ENCODE peak calls at places on chromosomes 11 and 22, in four cellular contexts. One of them, this sample, is unnamed.

GRCh38 chr11:72613977-72614376 is 60.2 kb downstream of the PDE2A start:
- DNase-seq in CD8-positive, alpha-beta T cell: no peak
- DNase-seq in Caco-2: no peak
- DNase-seq in upper lobe of right lung: peak; percentile 83
- DNase-seq in this sample: no peak

GRCh38 chr22:20503816-20504215 is 3.6 kb upstream of the MED15 start:
- DNase-seq in CD8-positive, alpha-beta T cell: no peak
- DNase-seq in Caco-2: no peak
- DNase-seq in upper lobe of right lung: no peak
- DNase-seq in this sample: peak; percentile 85

GRCh38 chr11:116215471-116216113 is 557.2 kb downstream of the BUD13 start:
- DNase-seq in CD8-positive, alpha-beta T cell: no peak
- DNase-seq in Caco-2: peak; percentile 46
- DNase-seq in upper lobe of right lung: no peak
- DNase-seq in this sample: peak; percentile 5

GRCh38 chr22:37832022-37832857 is 9.1 kb downstream of the GALR3 start:
- DNase-seq in CD8-positive, alpha-beta T cell: no peak
- DNase-seq in Caco-2: no peak
- DNase-seq in upper lobe of right lung: no peak
- DNase-seq in this sample: no peak

GRCh38 chr11:2142300-2142759 is 3.1 kb upstream of the IGF2 start:
- DNase-seq in CD8-positive, alpha-beta T cell: no peak
- DNase-seq in Caco-2: no peak
- DNase-seq in upper lobe of right lung: no peak
- DNase-seq in this sample: no peak

GRCh38 chr11:102111011-102111786 is 952 bp downstream of the YAP1 start:
- DNase-seq in CD8-positive, alpha-beta T cell: no peak
- DNase-seq in Caco-2: peak; percentile 100
- DNase-seq in upper lobe of right lung: peak; percentile 92
- DNase-seq in this sample: peak; percentile 62

GRCh38 chr11:8019671-8020597 is 32.8 kb downstream of the EIF3F start:
- DNase-seq in CD8-positive, alpha-beta T cell: no peak
- DNase-seq in Caco-2: no peak
- DNase-seq in upper lobe of right lung: peak; percentile 63
- DNase-seq in this sample: no peak

GRCh38 chr11:62721994-62722393 is 5.3 kb downstream of the HNRNPUL2 start:
- DNase-seq in CD8-positive, alpha-beta T cell: no peak
- DNase-seq in Caco-2: peak; percentile 80
- DNase-seq in upper lobe of right lung: no peak
- DNase-seq in this sample: no peak

GRCh38 chr11:95084509-95084908 is 5.1 kb upstream of the ENDOD1 start:
- DNase-seq in CD8-positive, alpha-beta T cell: no peak
- DNase-seq in Caco-2: no peak
- DNase-seq in upper lobe of right lung: no peak
- DNase-seq in this sample: no peak

GRCh38 chr11:10518123-10518522 is 22.9 kb downstream of the RNF141 start:
- DNase-seq in CD8-positive, alpha-beta T cell: no peak
- DNase-seq in Caco-2: no peak
- DNase-seq in upper lobe of right lung: no peak
- DNase-seq in this sample: no peak

GRCh38 chr22:38110863-38111852 is 674 bp upstream of the BAIAP2L2 start:
- DNase-seq in CD8-positive, alpha-beta T cell: no peak
- DNase-seq in Caco-2: peak; percentile 51
- DNase-seq in upper lobe of right lung: no peak
- DNase-seq in this sample: peak; percentile 93

GRCh38 chr22:27879923-27880322 is 39.1 kb downstream of the PITPNB start:
- DNase-seq in CD8-positive, alpha-beta T cell: no peak
- DNase-seq in Caco-2: peak; percentile 59
- DNase-seq in upper lobe of right lung: no peak
- DNase-seq in this sample: no peak

GRCh38 chr11:26623076-26623666 is 51.1 kb upstream of the MUC15 start:
- DNase-seq in CD8-positive, alpha-beta T cell: no peak
- DNase-seq in Caco-2: no peak
- DNase-seq in upper lobe of right lung: no peak
- DNase-seq in this sample: no peak

GRCh38 chr11:107606122-107606521 is 15.2 kb downstream of the ELMOD1 start:
- DNase-seq in CD8-positive, alpha-beta T cell: no peak
- DNase-seq in Caco-2: no peak
- DNase-seq in upper lobe of right lung: no peak
- DNase-seq in this sample: no peak

GRCh38 chr22:28977481-28977971 is 84.1 kb downstream of the C22orf31 start:
- DNase-seq in CD8-positive, alpha-beta T cell: no peak
- DNase-seq in Caco-2: no peak
- DNase-seq in upper lobe of right lung: no peak
- DNase-seq in this sample: peak; percentile 63

GRCh38 chr22:26576026-26576680 is 13.8 kb downstream of the TPST2 start:
- DNase-seq in CD8-positive, alpha-beta T cell: no peak
- DNase-seq in Caco-2: no peak
- DNase-seq in upper lobe of right lung: no peak
- DNase-seq in this sample: no peak

GRCh38 chr11:17371614-17372013 is 16.8 kb downstream of the KCNJ11 start:
- DNase-seq in CD8-positive, alpha-beta T cell: no peak
- DNase-seq in Caco-2: peak; percentile 26
- DNase-seq in upper lobe of right lung: no peak
- DNase-seq in this sample: no peak

GRCh38 chr11:61690706-61691377 is 10.7 kb downstream of the DAGLA start:
- DNase-seq in CD8-positive, alpha-beta T cell: no peak
- DNase-seq in Caco-2: no peak
- DNase-seq in upper lobe of right lung: no peak
- DNase-seq in this sample: peak; percentile 36

GRCh38 chr11:84833488-84834086 is 793.6 kb downstream of the DLG2 start:
- DNase-seq in CD8-positive, alpha-beta T cell: no peak
- DNase-seq in Caco-2: no peak
- DNase-seq in upper lobe of right lung: no peak
- DNase-seq in this sample: no peak

GRCh38 chr11:1177771-1178090 is 20.0 kb downstream of the MUC5AC start:
- DNase-seq in CD8-positive, alpha-beta T cell: no peak
- DNase-seq in Caco-2: no peak
- DNase-seq in upper lobe of right lung: no peak
- DNase-seq in this sample: no peak

GRCh38 chr11:115577701-115578100 is 73.5 kb upstream of the CADM1 start:
- DNase-seq in CD8-positive, alpha-beta T cell: no peak
- DNase-seq in Caco-2: no peak
- DNase-seq in upper lobe of right lung: no peak
- DNase-seq in this sample: no peak

GRCh38 chr11:22337571-22338464 is at the start of gene SLC17A6:
- DNase-seq in CD8-positive, alpha-beta T cell: no peak
- DNase-seq in Caco-2: peak; percentile 58
- DNase-seq in upper lobe of right lung: no peak
- DNase-seq in this sample: peak; percentile 5

GRCh38 chr11:45152740-45153595 is 6.5 kb downstream of the PRDM11 start:
- DNase-seq in CD8-positive, alpha-beta T cell: no peak
- DNase-seq in Caco-2: no peak
- DNase-seq in upper lobe of right lung: no peak
- DNase-seq in this sample: no peak

GRCh38 chr11:2575611-2576051 is 124.2 kb downstream of the KCNQ1OT1 start:
- DNase-seq in CD8-positive, alpha-beta T cell: no peak
- DNase-seq in Caco-2: no peak
- DNase-seq in upper lobe of right lung: peak; percentile 39
- DNase-seq in this sample: peak; percentile 84

GRCh38 chr22:36954251-36955014 is 41.0 kb downstream of the CSF2RB start:
- DNase-seq in CD8-positive, alpha-beta T cell: no peak
- DNase-seq in Caco-2: no peak
- DNase-seq in upper lobe of right lung: no peak
- DNase-seq in this sample: no peak

GRCh38 chr11:69642913-69643632 is 2.1 kb downstream of the CCND1 start:
- DNase-seq in CD8-positive, alpha-beta T cell: peak; percentile 70
- DNase-seq in Caco-2: peak; percentile 95
- DNase-seq in upper lobe of right lung: peak; percentile 91
- DNase-seq in this sample: peak; percentile 77

GRCh38 chr11:62546244-62546936 is at the start of gene AHNAK:
- DNase-seq in CD8-positive, alpha-beta T cell: peak; percentile 57
- DNase-seq in Caco-2: peak; percentile 90
- DNase-seq in upper lobe of right lung: peak; percentile 93
- DNase-seq in this sample: peak; percentile 77

GRCh38 chr11:88487646-88488045 is 150.1 kb upstream of the CTSC start:
- DNase-seq in CD8-positive, alpha-beta T cell: no peak
- DNase-seq in Caco-2: no peak
- DNase-seq in upper lobe of right lung: no peak
- DNase-seq in this sample: no peak

GRCh38 chr11:13210424-13210823 is 67.2 kb upstream of the BMAL1 start:
- DNase-seq in CD8-positive, alpha-beta T cell: no peak
- DNase-seq in Caco-2: peak; percentile 76
- DNase-seq in upper lobe of right lung: no peak
- DNase-seq in this sample: peak; percentile 78

DNA sequence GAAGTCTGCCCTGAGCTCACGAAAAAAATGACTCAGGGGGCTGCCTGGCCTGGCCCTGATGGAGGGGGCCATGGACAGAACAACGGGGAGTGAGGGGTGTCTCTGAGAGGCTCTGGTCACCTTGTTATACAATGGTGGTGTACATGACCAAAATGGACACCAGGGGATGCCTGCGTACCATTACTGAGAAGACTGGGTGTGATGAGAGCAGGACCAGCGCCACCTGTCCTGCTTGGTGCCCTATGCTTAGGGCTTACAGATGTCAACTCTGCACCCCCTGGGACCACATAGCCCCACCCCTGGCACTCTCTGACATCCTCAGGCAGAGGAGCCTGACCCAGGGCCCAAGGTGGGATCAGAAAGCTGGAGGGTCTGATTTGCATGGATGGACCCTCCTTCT is 104.8 kb downstream of the ZNF280B start:
- DNase-seq in CD8-positive, alpha-beta T cell: no peak
- DNase-seq in Caco-2: peak; percentile 6
- DNase-seq in upper lobe of right lung: no peak
- DNase-seq in this sample: no peak
- H3K4me1 ChIP-seq in CD8-positive, alpha-beta T cell: no peaks in the 10 kb centered on the region
- H3K4me1 ChIP-seq in Caco-2: no peaks in the 10 kb centered on the region
- H3K4me1 ChIP-seq in upper lobe of right lung: no peaks in the 10 kb centered on the region
- H3K4me1 ChIP-seq in this sample: no peaks in the 10 kb centered on the region

DNA sequence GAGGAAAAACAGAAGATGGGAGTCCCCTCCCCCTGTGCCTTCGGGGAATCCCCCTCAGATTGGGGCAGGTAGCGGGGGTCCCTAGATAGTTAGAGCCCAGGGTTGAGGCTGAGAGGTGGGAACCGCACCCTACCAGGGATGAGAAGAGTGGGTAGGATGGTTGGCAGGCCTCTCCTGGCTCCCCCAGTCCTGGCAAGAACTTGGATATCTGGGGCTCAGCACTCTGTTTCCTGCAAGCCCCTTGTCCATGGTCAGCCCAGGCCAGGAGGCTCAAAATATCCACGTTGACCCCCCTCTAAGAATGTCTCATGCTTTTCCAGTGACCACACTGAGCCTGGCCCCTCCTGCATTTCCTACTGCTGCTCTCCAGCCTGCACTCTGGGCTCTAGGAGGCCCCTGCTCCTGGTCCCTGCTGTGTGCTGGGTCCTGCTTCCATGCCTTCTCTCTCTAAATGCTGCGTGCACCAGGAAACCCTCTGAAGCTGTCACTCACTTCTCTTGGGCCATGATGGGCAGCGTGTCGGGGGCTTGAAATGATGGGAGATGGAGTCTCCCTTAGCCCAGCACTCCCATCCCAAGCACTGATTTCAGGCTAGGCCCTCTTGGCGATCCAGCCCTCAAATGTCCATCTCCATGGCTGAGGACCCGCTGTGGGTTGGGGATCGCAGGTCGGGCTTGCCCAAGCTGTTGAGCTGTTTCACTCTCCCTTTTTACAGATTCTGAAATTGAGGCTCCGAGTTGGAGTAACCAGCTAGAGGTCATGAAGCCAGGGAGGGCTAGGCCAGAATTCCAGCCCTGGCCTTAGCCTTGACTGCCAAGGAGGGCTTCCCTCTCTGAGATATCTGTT is 2.0 kb downstream of the MAP3K11 start:
- DNase-seq in CD8-positive, alpha-beta T cell: no peak
- DNase-seq in Caco-2: no peak
- DNase-seq in upper lobe of right lung: no peak
- DNase-seq in this sample: no peak
- H3K4me3 ChIP-seq in CD8-positive, alpha-beta T cell: peak overlapping the region; percentile 78
- H3K4me3 ChIP-seq in Caco-2: no peak overlapping the region
- H3K4me3 ChIP-seq in upper lobe of right lung: peak overlapping the region; percentile 93
- H3K4me3 ChIP-seq in this sample: no peak overlapping the region

GRCh38 chr11:57779275-57779674 is 17.7 kb downstream of the CTNND1 start:
- DNase-seq in CD8-positive, alpha-beta T cell: no peak
- DNase-seq in Caco-2: peak; percentile 74
- DNase-seq in upper lobe of right lung: no peak
- DNase-seq in this sample: no peak

GRCh38 chr11:57776101-57776511 is 14.5 kb downstream of the CTNND1 start:
- DNase-seq in CD8-positive, alpha-beta T cell: no peak
- DNase-seq in Caco-2: no peak
- DNase-seq in upper lobe of right lung: no peak
- DNase-seq in this sample: no peak

GRCh38 chr11:57778318-57779037 is 16.9 kb downstream of the CTNND1 start:
- DNase-seq in CD8-positive, alpha-beta T cell: no peak
- DNase-seq in Caco-2: peak; percentile 90
- DNase-seq in upper lobe of right lung: peak; percentile 92
- DNase-seq in this sample: peak; percentile 98

GRCh38 chr11:57776577-57776976 is 15.0 kb downstream of the CTNND1 start:
- DNase-seq in CD8-positive, alpha-beta T cell: no peak
- DNase-seq in Caco-2: no peak
- DNase-seq in upper lobe of right lung: no peak
- DNase-seq in this sample: no peak

DNA sequence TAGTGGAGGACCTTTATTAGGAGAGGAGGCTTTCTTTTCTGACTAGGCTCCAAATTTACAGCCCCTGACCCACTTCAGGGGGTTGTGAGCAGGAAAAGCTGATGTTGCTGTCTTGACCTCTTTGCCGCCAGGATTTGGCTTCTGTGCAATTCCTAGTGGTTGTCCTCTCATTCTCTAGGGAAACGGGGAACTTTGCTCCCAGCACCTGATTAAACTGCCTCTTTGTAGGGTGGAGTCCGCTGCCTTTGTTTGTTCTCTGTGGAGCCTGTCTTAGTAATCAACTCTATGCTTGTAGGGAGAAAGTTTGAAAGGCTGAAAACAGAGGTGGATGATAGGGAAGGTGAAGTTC is 16.3 kb downstream of the CTNND1 start:
- DNase-seq in CD8-positive, alpha-beta T cell: no peak
- DNase-seq in Caco-2: peak; percentile 77
- DNase-seq in upper lobe of right lung: no peak
- DNase-seq in this sample: peak; percentile 97
- H3K4me1 ChIP-seq in CD8-positive, alpha-beta T cell: peaks cover 26% of the 10 kb centered on the region
- H3K4me1 ChIP-seq in Caco-2: peaks cover 85% of the 10 kb centered on the region
- H3K4me1 ChIP-seq in upper lobe of right lung: peaks cover 95% of the 10 kb centered on the region
- H3K4me1 ChIP-seq in this sample: peaks cover 20% of the 10 kb centered on the region

DNA sequence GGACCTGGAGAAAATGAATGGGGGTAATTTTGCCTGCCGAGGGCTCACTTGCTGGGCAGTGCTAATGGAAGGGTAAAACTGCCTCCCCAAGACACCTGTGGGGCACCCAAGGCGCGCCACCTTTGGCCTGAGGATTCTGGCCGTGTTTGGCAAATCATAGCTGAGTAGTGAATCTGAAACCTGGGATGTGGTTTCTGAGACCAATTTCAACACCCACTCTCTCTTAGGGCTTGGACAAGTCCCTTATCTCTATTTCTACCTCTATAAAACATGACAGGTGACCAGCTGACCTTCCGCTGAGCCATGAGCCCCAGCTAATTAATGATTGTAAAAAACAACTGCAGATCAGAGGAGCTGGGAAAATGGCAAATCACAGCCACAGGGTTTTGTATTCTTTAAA is 1.5 kb upstream of the PACSIN3 start:
- DNase-seq in CD8-positive, alpha-beta T cell: no peak
- DNase-seq in Caco-2: peak; percentile 52
- DNase-seq in upper lobe of right lung: no peak
- DNase-seq in this sample: peak; percentile 39
- H3K4me3 ChIP-seq in CD8-positive, alpha-beta T cell: no peak overlapping the region
- H3K4me3 ChIP-seq in Caco-2: peak overlapping the region; percentile 74
- H3K4me3 ChIP-seq in upper lobe of right lung: peak overlapping the region; percentile 77
- H3K4me3 ChIP-seq in this sample: no peak overlapping the region

This sample was measured in small intestine.